ENCODE peak calls at places on chromosomes 12 and 14, in eight cellular contexts. Z, Q, T, W, C, M, H and R are unnamed samples.

GRCh38 chr14:23061995-23062394 is 4.7 kb upstream of the CDH24 start:
- DNase-seq in Z (no peak), Q (peak; percentile 69), T (no peak), W (no peak), C (no peak), M (no peak), H (peak; percentile 68), R (peak; percentile 89)

GRCh38 chr12:30822385-30823139 is 67.8 kb upstream of the CAPRIN2 start:
- DNase-seq in Z (peak; percentile 13), Q (no peak), T (peak; percentile 68), W (peak; percentile 7), C (no peak), M (peak; percentile 41), H (peak; percentile 75), R (peak; percentile 79)

GRCh38 chr12:60195483-60195882 is 599.7 kb downstream of the SLC16A7 start:
- DNase-seq in Z (no peak), Q (no peak), T (no peak), W (no peak), C (no peak), M (no peak), H (no peak), R (no peak)

GRCh38 chr12:123892180-123892559 is 80.5 kb downstream of the CCDC92 start:
- DNase-seq in Z (no peak), Q (no peak), T (no peak), W (no peak), C (no peak), M (no peak), H (no peak), R (no peak)

GRCh38 chr14:105165134-105165704 is 3.4 kb downstream of the JAG2 start:
- DNase-seq in Z (no peak), Q (no peak), T (no peak), W (no peak), C (no peak), M (no peak), H (no peak), R (no peak)

GRCh38 chr12:52155048-52155868 is 36.6 kb downstream of the KRT80 start:
- DNase-seq in Z (no peak), Q (no peak), T (no peak), W (no peak), C (no peak), M (peak; percentile 17), H (no peak), R (peak; percentile 68)

GRCh38 chr14:64438181-64438839 is 27.0 kb upstream of the AKAP5 start:
- DNase-seq in Z (no peak), Q (peak; percentile 45), T (no peak), W (no peak), C (no peak), M (no peak), H (no peak), R (peak; percentile 88)

GRCh38 chr12:120117961-120118709 is 1.6 kb upstream of the RAB35 start:
- DNase-seq in Z (peak; percentile 14), Q (no peak), T (no peak), W (no peak), C (no peak), M (no peak), H (no peak), R (peak; percentile 84)

GRCh38 chr12:63348544-63348943 is 197.5 kb upstream of the AVPR1A start:
- DNase-seq in Z (no peak), Q (no peak), T (no peak), W (no peak), C (no peak), M (no peak), H (no peak), R (no peak)

GRCh38 chr12:81021131-81021530 is 56.7 kb upstream of the ACSS3 start:
- DNase-seq in Z (no peak), Q (no peak), T (no peak), W (no peak), C (no peak), M (no peak), H (no peak), R (no peak)